ENCODE peak calls at places on chromosomes 5 and 9, in four cellular contexts. One of them, this sample, is unnamed.

GRCh38 chr5:168477060-168477459 is 9.2 kb upstream of the RARS1 start:
- DNase-seq in transverse colon: no peak
- DNase-seq in AG04450: peak
- DNase-seq in cardiac fibroblast: peak
- DNase-seq in this sample: no peak

GRCh38 chr5:14595189-14595588 is 13.6 kb downstream of the OTULINL start:
- DNase-seq in transverse colon: no peak
- DNase-seq in AG04450: no peak
- DNase-seq in cardiac fibroblast: no peak
- DNase-seq in this sample: no peak

GRCh38 chr5:68444048-68444447 is 228.5 kb downstream of the PIK3R1 start:
- DNase-seq in transverse colon: no peak
- DNase-seq in AG04450: no peak
- DNase-seq in cardiac fibroblast: no peak
- DNase-seq in this sample: no peak

GRCh38 chr9:94929373-94929764 is 202.9 kb downstream of the AOPEP start:
- DNase-seq in transverse colon: no peak
- DNase-seq in AG04450: no peak
- DNase-seq in cardiac fibroblast: peak
- DNase-seq in this sample: no peak

GRCh38 chr9:105244996-105245719 is 707 bp downstream of the SLC44A1 start:
- DNase-seq in transverse colon: peak
- DNase-seq in AG04450: no peak
- DNase-seq in cardiac fibroblast: peak
- DNase-seq in this sample: no peak

GRCh38 chr5:65394078-65394477 is 87.6 kb downstream of the ADAMTS6 start:
- DNase-seq in transverse colon: peak
- DNase-seq in AG04450: peak
- DNase-seq in cardiac fibroblast: peak
- DNase-seq in this sample: peak

GRCh38 chr5:26582350-26583040 is 455.9 kb downstream of the CDH9 start:
- DNase-seq in transverse colon: no peak
- DNase-seq in AG04450: no peak
- DNase-seq in cardiac fibroblast: no peak
- DNase-seq in this sample: no peak

GRCh38 chr9:130104413-130105193 is 50.9 kb downstream of the GPR107 start:
- DNase-seq in transverse colon: no peak
- DNase-seq in AG04450: no peak
- DNase-seq in cardiac fibroblast: no peak
- DNase-seq in this sample: no peak

GRCh38 chr5:138900281-138900965 is 25.3 kb upstream of the LRRTM2 start:
- DNase-seq in transverse colon: no peak
- DNase-seq in AG04450: peak
- DNase-seq in cardiac fibroblast: peak
- DNase-seq in this sample: peak

GRCh38 chr5:31237159-31237558 is 43.7 kb downstream of the CDH6 start:
- DNase-seq in transverse colon: no peak
- DNase-seq in AG04450: no peak
- DNase-seq in cardiac fibroblast: peak
- DNase-seq in this sample: no peak

GRCh38 chr5:5432020-5432707 is 9.7 kb downstream of the ICE1 start:
- DNase-seq in transverse colon: no peak
- DNase-seq in AG04450: no peak
- DNase-seq in cardiac fibroblast: peak
- DNase-seq in this sample: no peak

GRCh38 chr5:130425405-130425804 is 521.1 kb downstream of the CHSY3 start:
- DNase-seq in transverse colon: no peak
- DNase-seq in AG04450: no peak
- DNase-seq in cardiac fibroblast: no peak
- DNase-seq in this sample: no peak

GRCh38 chr9:34540826-34541225 is 18.0 kb upstream of the ENHO start:
- DNase-seq in transverse colon: no peak
- DNase-seq in AG04450: no peak
- DNase-seq in cardiac fibroblast: peak
- DNase-seq in this sample: no peak

GRCh38 chr5:96199713-96200183 is 233.3 kb downstream of the PCSK1 start:
- DNase-seq in transverse colon: no peak
- DNase-seq in AG04450: no peak
- DNase-seq in cardiac fibroblast: no peak
- DNase-seq in this sample: no peak

GRCh38 chr9:90331826-90332575 is 310.6 kb downstream of the DIRAS2 start:
- DNase-seq in transverse colon: no peak
- DNase-seq in AG04450: peak
- DNase-seq in cardiac fibroblast: peak
- DNase-seq in this sample: no peak

GRCh38 chr5:59401637-59402036 is 491.9 kb downstream of the PDE4D start:
- DNase-seq in transverse colon: no peak
- DNase-seq in AG04450: no peak
- DNase-seq in cardiac fibroblast: no peak
- DNase-seq in this sample: no peak

GRCh38 chr9:99490736-99491135 is 268.7 kb downstream of the SEC61B start:
- DNase-seq in transverse colon: no peak
- DNase-seq in AG04450: no peak
- DNase-seq in cardiac fibroblast: no peak
- DNase-seq in this sample: no peak

GRCh38 chr5:132916086-132916485 is 42.6 kb downstream of the LEAP2 start:
- DNase-seq in transverse colon: no peak
- DNase-seq in AG04450: no peak
- DNase-seq in cardiac fibroblast: no peak
- DNase-seq in this sample: no peak

GRCh38 chr5:178207183-178207916 is 3.0 kb downstream of the HNRNPAB start:
- DNase-seq in transverse colon: peak
- DNase-seq in AG04450: no peak
- DNase-seq in cardiac fibroblast: peak
- DNase-seq in this sample: no peak

GRCh38 chr9:126398403-126399058 is 71.9 kb downstream of the MVB12B start:
- DNase-seq in transverse colon: peak
- DNase-seq in AG04450: peak
- DNase-seq in cardiac fibroblast: peak
- DNase-seq in this sample: no peak

GRCh38 chr5:136191304-136192014 is 1.5 kb downstream of the SMIM32 start:
- DNase-seq in transverse colon: peak
- DNase-seq in AG04450: no peak
- DNase-seq in cardiac fibroblast: peak
- DNase-seq in this sample: no peak

GRCh38 chr9:136335296-136336155 is 8.2 kb downstream of the GPSM1 start:
- DNase-seq in transverse colon: no peak
- DNase-seq in AG04450: no peak
- DNase-seq in cardiac fibroblast: no peak
- DNase-seq in this sample: no peak

GRCh38 chr9:91178281-91179236 is 183.2 kb downstream of the AUH start:
- DNase-seq in transverse colon: peak
- DNase-seq in AG04450: no peak
- DNase-seq in cardiac fibroblast: no peak
- DNase-seq in this sample: no peak

GRCh38 chr5:163460562-163461176 is at the start of gene HMMR:
- DNase-seq in transverse colon: peak
- DNase-seq in AG04450: no peak
- DNase-seq in cardiac fibroblast: peak
- DNase-seq in this sample: no peak

GRCh38 chr5:175385691-175386360 is 58.2 kb downstream of the DRD1 start:
- DNase-seq in transverse colon: no peak
- DNase-seq in AG04450: peak
- DNase-seq in cardiac fibroblast: no peak
- DNase-seq in this sample: no peak

GRCh38 chr5:41650131-41650530 is 139.7 kb upstream of the PLCXD3 start:
- DNase-seq in transverse colon: no peak
- DNase-seq in AG04450: no peak
- DNase-seq in cardiac fibroblast: no peak
- DNase-seq in this sample: no peak

GRCh38 chr5:41648976-41649375 is 138.6 kb upstream of the PLCXD3 start:
- DNase-seq in transverse colon: no peak
- DNase-seq in AG04450: no peak
- DNase-seq in cardiac fibroblast: no peak
- DNase-seq in this sample: no peak

DNA sequence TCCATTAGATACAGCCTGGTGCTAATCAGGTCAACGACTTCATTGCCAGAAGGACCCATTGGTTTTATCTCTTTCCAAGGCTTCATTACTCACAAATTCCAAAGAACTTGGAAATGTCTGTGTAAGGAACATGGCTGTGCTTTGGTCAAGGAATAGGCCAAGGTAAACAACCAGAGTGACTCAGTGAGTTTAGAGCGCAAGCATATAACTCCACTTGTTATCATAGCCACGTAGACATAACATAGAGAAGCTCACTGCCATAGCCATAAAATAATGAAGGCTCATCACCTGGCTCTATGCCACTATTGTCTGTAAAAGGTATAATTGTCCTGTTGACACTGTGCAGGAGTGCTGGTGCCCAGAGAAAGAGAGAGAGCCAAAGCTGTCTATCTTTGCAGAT is 139.3 kb upstream of the PLCXD3 start:
- DNase-seq in transverse colon: no peak
- DNase-seq in AG04450: peak
- DNase-seq in cardiac fibroblast: peak
- DNase-seq in this sample: no peak
- H3K4me3 ChIP-seq in transverse colon: no peak
- H3K4me3 ChIP-seq in AG04450: no peak
- H3K4me3 ChIP-seq in cardiac fibroblast: no peak
- H3K4me3 ChIP-seq in this sample: no peak

GRCh38 chr5:172645271-172645670 is 4.2 kb downstream of the NEURL1B start:
- DNase-seq in transverse colon: no peak
- DNase-seq in AG04450: no peak
- DNase-seq in cardiac fibroblast: no peak
- DNase-seq in this sample: no peak

GRCh38 chr5:172647341-172648007 is 6.4 kb downstream of the NEURL1B start:
- DNase-seq in transverse colon: peak
- DNase-seq in AG04450: no peak
- DNase-seq in cardiac fibroblast: no peak
- DNase-seq in this sample: no peak

GRCh38 chr5:172648755-172649154 is 7.7 kb downstream of the NEURL1B start:
- DNase-seq in transverse colon: no peak
- DNase-seq in AG04450: no peak
- DNase-seq in cardiac fibroblast: no peak
- DNase-seq in this sample: no peak

GRCh38 chr5:172648008-172648359 is 6.9 kb downstream of the NEURL1B start:
- DNase-seq in transverse colon: no peak
- DNase-seq in AG04450: no peak
- DNase-seq in cardiac fibroblast: no peak
- DNase-seq in this sample: no peak

DNA sequence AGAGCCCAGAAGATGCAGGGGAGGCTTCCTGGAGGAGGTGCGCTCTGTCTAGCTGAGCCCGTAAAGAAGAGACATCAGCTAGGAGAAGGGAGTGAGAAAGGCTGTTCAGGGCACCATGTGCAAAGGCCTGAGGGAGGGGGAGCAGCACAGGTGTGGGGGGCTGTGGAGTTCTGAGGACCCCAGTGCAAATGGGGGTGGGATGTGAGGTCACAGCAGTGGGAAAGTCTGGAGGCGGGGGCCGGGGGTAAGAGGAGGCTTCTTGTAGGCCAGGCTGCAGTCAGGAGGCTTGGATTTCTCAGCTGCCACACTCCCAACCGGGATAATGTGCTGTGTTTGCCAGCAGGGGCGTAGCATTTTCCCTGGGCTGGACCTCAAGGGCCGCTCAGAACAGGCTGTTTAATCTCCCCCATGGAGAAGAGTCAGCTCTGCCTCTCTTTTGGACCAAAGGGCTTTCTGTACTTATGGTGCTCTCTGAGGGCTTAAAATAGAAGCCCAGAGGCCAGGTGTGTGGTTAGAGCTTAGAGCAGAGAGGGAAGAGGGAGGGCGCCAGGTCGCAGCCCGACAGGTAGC is 5.7 kb downstream of the NEURL1B start:
- DNase-seq in transverse colon: peak
- DNase-seq in AG04450: no peak
- DNase-seq in cardiac fibroblast: peak
- DNase-seq in this sample: no peak
- TF ChIP-seq CTCF in transverse colon: peak
- TF ChIP-seq CTCF in AG04450: peak
- TF ChIP-seq CTCF in cardiac fibroblast: peak
- TF ChIP-seq CTCF in this sample: no peak

GRCh38 chr5:140796718-140797095 is 2.1 kb downstream of the PCDHA2 start:
- DNase-seq in transverse colon: no peak
- DNase-seq in AG04450: no peak
- DNase-seq in cardiac fibroblast: no peak
- DNase-seq in this sample: no peak

GRCh38 chr5:140802781-140803271 is 2.0 kb downstream of the PCDHA3 start:
- DNase-seq in transverse colon: no peak
- DNase-seq in AG04450: no peak
- DNase-seq in cardiac fibroblast: no peak
- DNase-seq in this sample: no peak

GRCh38 chr5:140795259-140795641 is 598 bp downstream of the PCDHA2 start:
- DNase-seq in transverse colon: no peak
- DNase-seq in AG04450: no peak
- DNase-seq in cardiac fibroblast: no peak
- DNase-seq in this sample: no peak

GRCh38 chr5:140801494-140801841 is 611 bp downstream of the PCDHA3 start:
- DNase-seq in transverse colon: no peak
- DNase-seq in AG04450: no peak
- DNase-seq in cardiac fibroblast: no peak
- DNase-seq in this sample: no peak

DNA sequence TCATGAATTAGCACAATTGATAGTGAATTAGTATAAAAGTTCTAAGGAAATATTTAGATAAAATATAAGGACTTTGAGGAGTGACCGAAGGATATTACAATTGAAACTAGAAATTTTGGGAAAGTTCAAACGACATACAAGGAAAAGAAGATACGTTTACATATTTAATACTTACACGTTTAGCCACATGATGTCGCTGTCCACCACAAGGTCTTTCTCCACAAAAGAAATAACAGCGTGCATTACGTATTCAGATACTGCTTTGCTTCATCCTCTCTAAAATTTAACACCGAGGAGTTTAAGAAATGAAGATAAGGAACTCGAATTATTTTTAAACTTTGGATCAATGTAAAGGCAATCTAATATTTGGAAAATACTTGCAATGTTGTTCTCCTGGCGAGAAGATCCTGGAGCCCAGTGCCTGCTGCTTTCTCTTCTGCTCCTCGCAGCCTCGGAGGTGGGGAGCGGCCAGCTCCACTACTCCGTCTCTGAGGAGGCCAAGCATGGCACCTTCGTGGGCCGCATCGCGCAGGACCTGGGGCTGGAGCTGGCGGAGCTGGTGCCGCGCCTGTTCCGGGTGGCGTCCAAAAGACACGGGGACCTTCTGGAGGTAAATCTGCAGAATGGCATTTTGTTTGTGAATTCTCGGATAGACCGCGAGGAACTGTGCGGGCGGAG is at the start of gene PCDHA3:
- DNase-seq in transverse colon: no peak
- DNase-seq in AG04450: no peak
- DNase-seq in cardiac fibroblast: peak
- DNase-seq in this sample: no peak
- H3K4me3 ChIP-seq in transverse colon: no peak
- H3K4me3 ChIP-seq in AG04450: no peak
- H3K4me3 ChIP-seq in cardiac fibroblast: no peak
- H3K4me3 ChIP-seq in this sample: no peak

GRCh38 chr9:133534346-133535284 is at the start of gene ADAMTSL2:
- DNase-seq in transverse colon: peak
- DNase-seq in AG04450: no peak
- DNase-seq in cardiac fibroblast: peak
- DNase-seq in this sample: no peak

GRCh38 chr9:133533878-133534277 is 626 bp upstream of the ADAMTSL2 start:
- DNase-seq in transverse colon: no peak
- DNase-seq in AG04450: no peak
- DNase-seq in cardiac fibroblast: peak
- DNase-seq in this sample: no peak

GRCh38 chr9:133531293-133531692 is 3.2 kb upstream of the ADAMTSL2 start:
- DNase-seq in transverse colon: no peak
- DNase-seq in AG04450: no peak
- DNase-seq in cardiac fibroblast: no peak
- DNase-seq in this sample: no peak

GRCh38 chr9:133535285-133535877 is 877 bp downstream of the ADAMTSL2 start:
- DNase-seq in transverse colon: no peak
- DNase-seq in AG04450: no peak
- DNase-seq in cardiac fibroblast: no peak
- DNase-seq in this sample: no peak

GRCh38 chr9:133532937-133533668 is 1.4 kb upstream of the ADAMTSL2 start:
- DNase-seq in transverse colon: peak
- DNase-seq in AG04450: no peak
- DNase-seq in cardiac fibroblast: peak
- DNase-seq in this sample: no peak
- TF ChIP-seq CTCF in transverse colon: peak
- TF ChIP-seq CTCF in AG04450: peak
- TF ChIP-seq CTCF in cardiac fibroblast: peak
- TF ChIP-seq CTCF in this sample: peak